ENCODE peak calls at places on chromosomes 16 and 17, in ten cellular contexts. H is suprapubic skin, S is brain microvascular endothelial cell, E is fibroblast of lung, B is IMR-90, X is lower leg skin, G is right lobe of liver, P is neural progenitor cell, C is GM12865, R is astrocyte of the spinal cord. U is an unnamed sample.

GRCh38 chr16:29806096-29806579 is at the start of gene MAZ:
- DNase-seq in S (no peak), B (peak; percentile 91), H (no peak), G (no peak), E (no peak), C (no peak), X (no peak), R (no peak), P (no peak), U (no peak)

GRCh38 chr17:74117087-74117486 is 86.4 kb upstream of the RPL38 start:
- DNase-seq in S (no peak), B (no peak), G (no peak), H (no peak), X (no peak), C (no peak), R (no peak), E (no peak), P (no peak), U (no peak)

GRCh38 chr17:77884019-77884418 is 74.5 kb upstream of the TNRC6C start:
- DNase-seq in G (no peak), B (peak; percentile 5), E (peak; percentile 30), C (no peak), R (no peak), X (no peak), H (no peak), S (peak; percentile 12), P (peak; percentile 90), U (no peak)

GRCh38 chr16:27355610-27356009 is 41.8 kb downstream of the IL4R start:
- DNase-seq in X (peak; percentile 90), B (peak; percentile 22), R (no peak), S (peak; percentile 53), E (peak; percentile 17), P (peak; percentile 47), H (no peak), G (peak; percentile 61), C (peak; percentile 47), U (peak; percentile 37)

GRCh38 chr17:78970834-78971763 is 8.6 kb downstream of the LGALS3BP start:
- DNase-seq in S (peak; percentile 64), B (peak; percentile 72), G (peak; percentile 79), H (peak; percentile 92), R (peak; percentile 71), P (peak; percentile 84), C (peak; percentile 77), E (peak; percentile 54), X (peak; percentile 97), U (peak; percentile 61)

GRCh38 chr16:65200857-65201256 is 79.0 kb upstream of the CDH11 start:
- DNase-seq in S (no peak), R (no peak), G (no peak), B (peak; percentile 30), P (no peak), H (no peak), C (no peak), E (peak; percentile 6), X (no peak), U (peak; percentile 80)

GRCh38 chr16:14613991-14614390 is 16.1 kb downstream of the PARN start:
- DNase-seq in S (no peak), G (no peak), B (no peak), C (no peak), E (no peak), X (no peak), H (no peak), R (no peak), P (no peak), U (no peak)

GRCh38 chr17:19508327-19508867 is 25.3 kb upstream of the SLC47A1 start:
- DNase-seq in B (no peak), H (no peak), P (peak; percentile 53), R (no peak), E (no peak), G (no peak), S (no peak), X (no peak), C (no peak), U (no peak)

GRCh38 chr16:719815-720506 is 985 bp upstream of the ANTKMT start:
- DNase-seq in X (no peak), R (no peak), E (no peak), P (no peak), B (no peak), G (no peak), H (no peak), S (no peak), C (no peak), U (no peak)

GRCh38 chr17:45366049-45366448 is 49.2 kb upstream of the MAP3K14 start:
- DNase-seq in B (no peak), C (no peak), P (no peak), R (no peak), S (no peak), E (no peak), G (peak; percentile 16), H (no peak), X (peak; percentile 8), U (no peak)

GRCh38 chr16:89187337-89188063 is 12.8 kb downstream of the SLC22A31 start:
- DNase-seq in R (peak; percentile 15), E (peak; percentile 19), H (no peak), P (peak; percentile 42), X (no peak), G (no peak), S (no peak), B (no peak), C (no peak), U (no peak)

GRCh38 chr17:57902117-57902799 is 52.4 kb upstream of the MRPS23 start:
- DNase-seq in E (peak; percentile 25), S (no peak), X (no peak), C (peak; percentile 92), R (no peak), P (no peak), H (no peak), G (no peak), B (no peak), U (no peak)

GRCh38 chr17:77728022-77728671 is 230.4 kb upstream of the TNRC6C start:
- DNase-seq in X (peak; percentile 76), P (no peak), C (peak; percentile 8), S (peak; percentile 6), B (no peak), G (peak; percentile 17), R (no peak), H (no peak), E (no peak), U (peak; percentile 80)

DNA sequence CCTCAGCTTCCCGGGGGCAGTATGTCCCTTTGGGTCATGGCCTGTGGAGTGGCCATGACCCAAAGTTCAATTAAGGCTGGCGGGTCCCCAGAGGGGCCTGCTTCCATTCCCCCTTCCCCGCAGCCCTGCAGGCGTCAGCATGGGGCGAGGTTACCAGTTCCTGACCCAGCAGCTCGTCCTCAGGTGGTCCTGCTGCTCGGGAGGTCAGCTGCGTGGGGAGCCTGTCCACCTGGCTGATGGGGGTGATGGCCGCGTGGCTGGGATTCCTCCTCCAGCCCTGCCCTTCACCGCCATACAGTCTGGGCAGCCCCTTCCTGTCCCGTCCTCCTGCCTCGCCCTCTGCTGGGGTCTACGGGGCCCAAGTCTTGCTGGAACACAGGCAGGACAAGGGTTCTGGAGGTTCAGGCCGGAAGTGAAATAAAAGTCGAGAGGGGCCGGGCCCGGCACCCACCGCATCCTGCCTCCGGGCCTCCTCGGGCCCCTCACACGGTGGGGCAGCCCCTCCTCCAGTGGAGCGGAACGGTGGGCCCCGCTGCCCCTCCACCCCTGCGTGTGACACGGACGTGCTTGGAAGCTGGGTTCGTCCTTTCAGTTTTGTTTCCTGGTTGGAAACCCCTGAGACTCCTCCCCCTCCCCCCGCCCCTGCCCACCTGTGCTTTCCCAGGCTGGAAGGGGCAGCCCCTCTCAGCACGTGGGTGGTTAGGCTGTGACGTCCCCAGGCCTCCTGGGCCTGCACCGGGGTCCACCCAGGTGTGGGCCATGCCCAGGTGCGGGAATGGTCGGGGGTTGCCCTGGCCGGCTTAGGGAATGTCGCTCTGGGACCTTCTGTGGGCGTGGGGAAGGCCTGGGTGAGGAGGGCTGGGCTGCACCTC is 6.8 kb downstream of the UBALD2 start:
- DNase-seq in H (no peak), C (peak; percentile 98), B (no peak), X (peak; percentile 88), G (peak; percentile 50), S (no peak), E (no peak), R (no peak), P (no peak), U (no peak)
- TF ChIP-seq CTCF in H (no peak), C (peak; percentile 14), B (no peak), X (no peak), G (no peak), S (peak; percentile 13), E (no peak), R (no peak), P (no peak), U (no peak)

GRCh38 chr17:83080641-83081560 is 1.5 kb downstream of the METRNL start:
- DNase-seq in H (no peak), C (peak; percentile 48), S (no peak), E (peak; percentile 47), P (peak; percentile 56), X (no peak), B (peak; percentile 24), R (no peak), G (no peak), U (no peak)
- H3K4me3 ChIP-seq in H (peak overlapping the region; percentile 95), C (peak overlapping the region; percentile 44), S (peak overlapping the region; percentile 58), E (peak overlapping the region; percentile 59), P (peak overlapping the region; percentile 67), X (peak overlapping the region; percentile 80), B (peak overlapping the region; percentile 64), R (peak overlapping the region; percentile 52), G (peak overlapping the region; percentile 67), U (peak overlapping the region; percentile 80)

GRCh38 chr17:82000803-82001649 is 21.7 kb downstream of the CENPX start:
- DNase-seq in B (no peak), G (peak; percentile 68), H (no peak), S (no peak), R (no peak), P (no peak), X (no peak), C (no peak), E (no peak), U (no peak)

GRCh38 chr17:82001657-82002056 is 21.0 kb downstream of the CENPX start:
- DNase-seq in B (no peak), R (no peak), X (no peak), E (no peak), S (no peak), H (no peak), G (no peak), P (no peak), C (no peak), U (no peak)

GRCh38 chr17:82005701-82006348 is 16.9 kb downstream of the CENPX start:
- DNase-seq in R (no peak), G (no peak), S (no peak), E (no peak), B (no peak), H (no peak), X (no peak), P (no peak), C (no peak), U (no peak)

GRCh38 chr17:82004485-82005455 is 17.9 kb downstream of the CENPX start:
- DNase-seq in C (no peak), R (no peak), X (no peak), E (no peak), B (no peak), H (no peak), P (no peak), S (no peak), G (no peak), U (no peak)

GRCh38 chr17:82003411-82004381 is 19.0 kb downstream of the CENPX start:
- DNase-seq in X (peak; percentile 92), P (no peak), H (no peak), B (peak; percentile 95), R (peak; percentile 97), G (no peak), C (no peak), S (peak; percentile 93), E (peak; percentile 96), U (peak; percentile 93)
- TF ChIP-seq CTCF in X (no peak), P (no peak), H (no peak), B (no peak), R (no peak), G (no peak), C (no peak), S (no peak), E (no peak), U (no peak)

GRCh38 chr16:24748242-24748641 is 18.8 kb downstream of the TNRC6A start:
- DNase-seq in C (no peak), X (no peak), P (no peak), R (peak; percentile 91), E (peak; percentile 96), H (no peak), B (peak; percentile 97), S (peak; percentile 91), G (no peak), U (peak; percentile 91)
- H3K4me3 ChIP-seq in C (no peak overlapping the region), X (no peak overlapping the region), P (no peak overlapping the region), R (no peak overlapping the region), E (no peak overlapping the region), H (no peak overlapping the region), B (no peak overlapping the region), S (no peak overlapping the region), G (no peak overlapping the region), U (no peak overlapping the region)